ENCODE peak calls at places on chromosome 6, in four cellular contexts. I is SW 1271, R is Kasumi-1, T is KG1. S is an unnamed sample.

GRCh38 chr6:152723398-152723797 is 25.7 kb downstream of the MYCT1 start:
- DNase-seq in I (no peak), R (no peak), T (no peak), S (no peak)

GRCh38 chr6:159691963-159692287 is 1.1 kb downstream of the SOD2 start:
- DNase-seq in I (no peak), R (no peak), T (no peak), S (no peak)

GRCh38 chr6:11241793-11242201 is 9.3 kb upstream of the NEDD9 start:
- DNase-seq in I (no peak), R (no peak), T (no peak), S (no peak)

GRCh38 chr6:56293756-56294155 is 46.4 kb upstream of the COL21A1 start:
- DNase-seq in I (no peak), R (no peak), T (no peak), S (no peak)

GRCh38 chr6:83411731-83412130 is 19.1 kb downstream of the ME1 start:
- DNase-seq in I (no peak), R (no peak), T (no peak), S (no peak)

GRCh38 chr6:33685411-33686224 is 25.9 kb downstream of the UQCC2 start:
- DNase-seq in I (no peak), R (no peak), T (no peak), S (peak; percentile 50)

GRCh38 chr6:14412026-14412425 is 294.5 kb downstream of the CD83 start:
- DNase-seq in I (no peak), R (no peak), T (no peak), S (no peak)

GRCh38 chr6:108737594-108738546 is 110.4 kb upstream of the ARMC2 start:
- DNase-seq in I (peak; percentile 25), R (no peak), T (no peak), S (peak; percentile 92)

GRCh38 chr6:145015739-145016558 is 719.4 kb downstream of the EPM2A start:
- DNase-seq in I (peak; percentile 38), R (peak; percentile 60), T (no peak), S (no peak)

GRCh38 chr6:74115674-74116073 is 419.7 kb downstream of the CD109 start:
- DNase-seq in I (no peak), R (peak; percentile 66), T (no peak), S (no peak)

GRCh38 chr6:74942130-74942529 is 263.7 kb downstream of the COL12A1 start:
- DNase-seq in I (no peak), R (no peak), T (no peak), S (no peak)

S was measured in RWPE2.